ENCODE peak calls at places on chromosomes 5 and 9, in ten cellular contexts. A, O, C, N, G, U, H, K, Y and R are unnamed samples.
A peak's percentile ranks its signal among the peaks of the same experiment; 100 is the strongest.

GRCh38 chr9:88660611-88661010 is 125.6 kb downstream of the NXNL2 start:
- DNase-seq in A (no peak), O (no peak), C (no peak), N (peak; percentile 62), G (no peak), U (peak; percentile 44), H (no peak), K (no peak), Y (peak; percentile 60), R (no peak)

GRCh38 chr5:87393331-87393730 is 19.4 kb downstream of the CCNH start:
- DNase-seq in A (peak; percentile 58), O (no peak), C (no peak), N (no peak), G (no peak), U (no peak), H (no peak), K (no peak), Y (peak; percentile 22), R (peak; percentile 62)

GRCh38 chr5:59330680-59331079 is 562.8 kb downstream of the PDE4D start:
- DNase-seq in A (no peak), O (no peak), C (no peak), N (no peak), G (no peak), U (no peak), H (no peak), K (no peak), Y (peak; percentile 44), R (no peak)

GRCh38 chr9:116806075-116806474 is 119.0 kb downstream of the TRIM32 start:
- DNase-seq in A (no peak), O (no peak), C (no peak), N (peak; percentile 88), G (no peak), U (peak; percentile 53), H (no peak), K (no peak), Y (peak; percentile 8), R (peak; percentile 13)

GRCh38 chr5:124605516-124605915 is 140.9 kb downstream of the ZNF608 start:
- DNase-seq in A (no peak), O (peak; percentile 69), C (peak; percentile 75), N (no peak), G (peak; percentile 63), U (peak; percentile 19), H (no peak), K (peak; percentile 67), Y (no peak), R (no peak)

GRCh38 chr5:161333194-161333880 is 213.2 kb downstream of the GABRB2 start:
- DNase-seq in A (no peak), O (no peak), C (no peak), N (no peak), G (no peak), U (no peak), H (no peak), K (no peak), Y (no peak), R (no peak)

GRCh38 chr5:4095918-4096630 is 500.4 kb downstream of the IRX1 start:
- DNase-seq in A (no peak), O (no peak), C (no peak), N (no peak), G (no peak), U (no peak), H (no peak), K (peak; percentile 40), Y (no peak), R (no peak)

GRCh38 chr5:179504600-179505396 is 45.6 kb upstream of the RUFY1 start:
- DNase-seq in A (no peak), O (no peak), C (no peak), N (no peak), G (no peak), U (peak; percentile 34), H (no peak), K (no peak), Y (no peak), R (no peak)

GRCh38 chr5:35476046-35476445 is 141.6 kb upstream of the SPEF2 start:
- DNase-seq in A (no peak), O (no peak), C (no peak), N (no peak), G (no peak), U (no peak), H (no peak), K (no peak), Y (no peak), R (no peak)

GRCh38 chr9:69758981-69759477 is 782 bp downstream of the PTAR1 start:
- DNase-seq in A (no peak), O (no peak), C (no peak), N (no peak), G (no peak), U (peak; percentile 14), H (no peak), K (no peak), Y (peak; percentile 19), R (no peak)

GRCh38 chr5:168836603-168837245 is 257.6 kb upstream of the PANK3 start:
- DNase-seq in A (no peak), O (no peak), C (no peak), N (no peak), G (no peak), U (no peak), H (no peak), K (no peak), Y (no peak), R (no peak)

GRCh38 chr5:179607449-179607931 is 16.0 kb downstream of the HNRNPH1 start:
- DNase-seq in A (no peak), O (no peak), C (peak; percentile 80), N (no peak), G (peak; percentile 42), U (no peak), H (no peak), K (peak; percentile 81), Y (no peak), R (no peak)

GRCh38 chr9:129240581-129241211 is 62.6 kb upstream of the IER5L start:
- DNase-seq in A (no peak), O (no peak), C (no peak), N (no peak), G (no peak), U (no peak), H (no peak), K (peak; percentile 6), Y (no peak), R (no peak)

GRCh38 chr5:117414926-117415325 is 840.3 kb upstream of the SEMA6A start:
- DNase-seq in A (no peak), O (no peak), C (no peak), N (no peak), G (no peak), U (no peak), H (no peak), K (no peak), Y (no peak), R (no peak)

GRCh38 chr5:123455095-123455494 is 31.9 kb upstream of the CEP120 start:
- DNase-seq in A (no peak), O (no peak), C (no peak), N (peak; percentile 53), G (no peak), U (no peak), H (no peak), K (no peak), Y (no peak), R (no peak)

GRCh38 chr5:129361441-129362025 is 98.6 kb upstream of the ADAMTS19 start:
- DNase-seq in A (no peak), O (no peak), C (no peak), N (peak; percentile 38), G (no peak), U (peak; percentile 44), H (no peak), K (no peak), Y (peak; percentile 10), R (no peak)
- TF ChIP-seq CTCF in A (peak; percentile 50), O (no peak), C (no peak), N (peak; percentile 66), G (no peak), U (peak; percentile 54), H (no peak), K (no peak), Y (peak; percentile 11), R (peak; percentile 37)

DNA sequence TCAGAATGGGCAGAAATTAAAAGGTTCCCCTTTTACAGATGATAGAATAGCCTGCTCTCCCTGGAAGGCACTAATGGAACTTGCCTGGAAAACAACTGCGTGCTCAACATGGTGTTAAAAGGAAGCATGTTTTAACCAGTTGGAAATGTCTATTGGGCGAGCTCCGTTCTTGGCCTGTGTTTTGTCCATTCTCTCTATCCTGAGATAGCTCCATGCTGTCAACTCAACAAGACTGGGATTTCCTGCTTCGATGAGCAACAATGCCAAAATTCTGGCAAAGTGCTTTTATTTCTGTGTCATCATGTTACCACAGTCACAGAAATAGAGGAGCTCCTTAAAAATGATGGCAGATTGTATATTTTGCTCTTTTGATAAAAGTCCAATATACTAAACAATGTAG is 198.3 kb downstream of the PLK2 start:
- DNase-seq in A (no peak), O (no peak), C (no peak), N (no peak), G (no peak), U (no peak), H (no peak), K (no peak), Y (no peak), R (no peak)
- H3K4me3 ChIP-seq in A (no peak overlapping the region), O (no peak overlapping the region), C (no peak overlapping the region), N (no peak overlapping the region), G (no peak overlapping the region), U (no peak overlapping the region), H (no peak overlapping the region), K (no peak overlapping the region), Y (no peak overlapping the region), R (no peak overlapping the region)

GRCh38 chr9:94825620-94825958 is 99.1 kb downstream of the AOPEP start:
- DNase-seq in A (no peak), O (no peak), C (no peak), N (no peak), G (no peak), U (no peak), H (no peak), K (no peak), Y (no peak), R (no peak)
- TF ChIP-seq CTCF in A (no peak), O (no peak), C (no peak), N (no peak), G (no peak), U (no peak), H (no peak), K (no peak), Y (no peak), R (no peak)

GRCh38 chr9:13446261-13446660 is 166.8 kb upstream of the MPDZ start:
- DNase-seq in A (no peak), O (no peak), C (no peak), N (no peak), G (no peak), U (no peak), H (no peak), K (no peak), Y (no peak), R (no peak)

GRCh38 chr9:13447551-13448422 is 168.3 kb upstream of the MPDZ start:
- DNase-seq in A (no peak), O (no peak), C (no peak), N (no peak), G (no peak), U (no peak), H (no peak), K (no peak), Y (no peak), R (no peak)

GRCh38 chr9:13448482-13448881 is 169.0 kb upstream of the MPDZ start:
- DNase-seq in A (no peak), O (no peak), C (no peak), N (no peak), G (no peak), U (no peak), H (no peak), K (no peak), Y (no peak), R (no peak)

GRCh38 chr9:13445123-13445522 is 165.6 kb upstream of the MPDZ start:
- DNase-seq in A (no peak), O (no peak), C (no peak), N (no peak), G (no peak), U (no peak), H (no peak), K (peak; percentile 34), Y (no peak), R (peak; percentile 33)

GRCh38 chr9:13446935-13447334 is 167.4 kb upstream of the MPDZ start:
- DNase-seq in A (no peak), O (no peak), C (no peak), N (no peak), G (no peak), U (no peak), H (no peak), K (no peak), Y (no peak), R (no peak)
- H3K4me3 ChIP-seq in A (no peak overlapping the region), O (no peak overlapping the region), C (no peak overlapping the region), N (no peak overlapping the region), G (no peak overlapping the region), U (no peak overlapping the region), H (no peak overlapping the region), K (no peak overlapping the region), Y (no peak overlapping the region), R (no peak overlapping the region)